ENCODE peak calls at places on chromosomes 16 and 17, in four cellular contexts. Z is H1, V is GM12878, D is HepG2. L is an unnamed sample.

GRCh38 chr16:84753412-84754325 is 53.9 kb downstream of the USP10 start:
- DNase-seq in Z (no peak), D (no peak), V (no peak), L (no peak)

GRCh38 chr17:34997355-34997862 is 17.1 kb downstream of the LIG3 start:
- DNase-seq in D (no peak), Z (no peak), V (no peak), L (no peak)

GRCh38 chr17:39618252-39618913 is 8.4 kb upstream of the PPP1R1B start:
- DNase-seq in Z (peak; percentile 72), V (no peak), D (no peak), L (peak; percentile 65)

GRCh38 chr17:80498242-80498919 is 22.0 kb upstream of the NPTX1 start:
- DNase-seq in Z (no peak), V (no peak), D (peak; percentile 76), L (no peak)

GRCh38 chr17:19021622-19022083 is 17.1 kb upstream of the FAM83G start:
- DNase-seq in V (no peak), D (no peak), Z (peak; percentile 81), L (no peak)

GRCh38 chr17:80388601-80389000 is 26.4 kb upstream of the ENDOV start:
- DNase-seq in V (no peak), D (no peak), Z (no peak), L (no peak)

GRCh38 chr17:17064322-17064721 is 22.1 kb downstream of the MPRIP start:
- DNase-seq in V (no peak), D (no peak), Z (no peak), L (no peak)

GRCh38 chr17:68460715-68461114 is 3.4 kb upstream of the WIPI1 start:
- DNase-seq in V (no peak), Z (no peak), D (no peak), L (no peak)

GRCh38 chr16:57474671-57475661 is 11.3 kb downstream of the DOK4 start:
- DNase-seq in Z (no peak), D (no peak), V (no peak), L (no peak)

GRCh38 chr16:81431554-81432353 is 12.9 kb upstream of the CMIP start:
- DNase-seq in D (peak; percentile 90), V (no peak), Z (no peak), L (peak; percentile 90)

GRCh38 chr17:64635647-64636305 is 26.3 kb downstream of the SMURF2 start:
- DNase-seq in Z (no peak), V (peak; percentile 62), D (no peak), L (peak; percentile 18)

GRCh38 chr17:46136820-46137219 is 56.4 kb downstream of the KANSL1 start:
- DNase-seq in D (no peak), V (no peak), Z (no peak), L (no peak)

GRCh38 chr16:12238598-12238997 is 262.1 kb downstream of the SNX29 start:
- DNase-seq in Z (no peak), D (no peak), V (no peak), L (no peak)

GRCh38 chr17:80704381-80704819 is 159.8 kb downstream of the RPTOR start:
- DNase-seq in Z (no peak), V (no peak), D (no peak), L (no peak)

GRCh38 chr17:43940630-43941029 is 1.6 kb downstream of the PPY start:
- DNase-seq in Z (peak; percentile 83), V (no peak), D (peak; percentile 73), L (peak; percentile 58)

GRCh38 chr17:22441776-22442175 is 749.5 kb downstream of the KCNJ18 start:
- DNase-seq in Z (no peak), D (no peak), V (no peak), L (no peak)

GRCh38 chr17:43779145-43780125 is 658 bp upstream of the DUSP3 start:
- DNase-seq in Z (no peak), V (no peak), D (peak; percentile 58), L (peak; percentile 66)

GRCh38 chr17:36647598-36647997 is 46.2 kb downstream of the MRM1 start:
- DNase-seq in Z (peak; percentile 61), D (no peak), V (no peak), L (no peak)

GRCh38 chr16:58048494-58048893 is 22.9 kb downstream of the MMP15 start:
- DNase-seq in Z (no peak), D (no peak), V (no peak), L (no peak)

GRCh38 chr16:10027553-10027952 is 154.7 kb downstream of the GRIN2A start:
- DNase-seq in D (no peak), Z (no peak), V (no peak), L (no peak)

GRCh38 chr17:49850772-49851386 is 3.0 kb upstream of the TAC4 start:
- DNase-seq in Z (peak; percentile 60), V (no peak), D (no peak), L (no peak)

GRCh38 chr17:75812096-75813001 is 27.7 kb downstream of the UNK start:
- DNase-seq in V (no peak), Z (no peak), D (no peak), L (no peak)

GRCh38 chr16:68844211-68844564 is 857 bp downstream of the TANGO6 start:
- DNase-seq in D (no peak), V (peak; percentile 1), Z (no peak), L (no peak)

GRCh38 chr16:56382901-56383355 is 42.4 kb downstream of the AMFR start:
- DNase-seq in V (no peak), Z (no peak), D (peak; percentile 56), L (peak; percentile 65)

GRCh38 chr16:57409870-57410585 is 5.5 kb downstream of the CCL17 start:
- DNase-seq in Z (no peak), D (peak; percentile 49), V (no peak), L (no peak)

GRCh38 chr17:34420254-34420766 is 57.3 kb upstream of the CCL1 start:
- DNase-seq in Z (peak; percentile 88), V (peak; percentile 11), D (peak; percentile 31), L (peak; percentile 81)

GRCh38 chr16:73068546-73069401 is 20.8 kb upstream of the ZFHX3 start:
- DNase-seq in D (peak; percentile 63), V (no peak), Z (no peak), L (no peak)

GRCh38 chr16:69131749-69132423 is 502 bp downstream of the CHTF8 start:
- DNase-seq in Z (peak; percentile 90), V (peak; percentile 24), D (peak; percentile 79), L (peak; percentile 83)

GRCh38 chr16:8607214-8607613 is 14.3 kb upstream of the METTL22 start:
- DNase-seq in D (no peak), Z (no peak), V (no peak), L (no peak)

GRCh38 chr16:64948056-64948455 is 173.8 kb downstream of the CDH11 start:
- DNase-seq in V (no peak), D (no peak), Z (no peak), L (no peak)

GRCh38 chr17:28078443-28079229 is 36.2 kb downstream of the NLK start:
- DNase-seq in D (no peak), V (no peak), Z (no peak), L (no peak)
- H3K4me2 ChIP-seq in D (no peak overlapping the region), V (no peak overlapping the region), Z (no peak overlapping the region), L (no peak overlapping the region)

GRCh38 chr16:19589771-19590302 is 34.3 kb downstream of the VPS35L start:
- DNase-seq in V (no peak), Z (no peak), D (peak; percentile 21), L (no peak)

GRCh38 chr16:19598805-19599204 is 43.3 kb downstream of the VPS35L start:
- DNase-seq in V (no peak), D (no peak), Z (no peak), L (no peak)

GRCh38 chr16:19599968-19600716 is 44.6 kb downstream of the VPS35L start:
- DNase-seq in D (peak; percentile 23), V (no peak), Z (no peak), L (no peak)

DNA sequence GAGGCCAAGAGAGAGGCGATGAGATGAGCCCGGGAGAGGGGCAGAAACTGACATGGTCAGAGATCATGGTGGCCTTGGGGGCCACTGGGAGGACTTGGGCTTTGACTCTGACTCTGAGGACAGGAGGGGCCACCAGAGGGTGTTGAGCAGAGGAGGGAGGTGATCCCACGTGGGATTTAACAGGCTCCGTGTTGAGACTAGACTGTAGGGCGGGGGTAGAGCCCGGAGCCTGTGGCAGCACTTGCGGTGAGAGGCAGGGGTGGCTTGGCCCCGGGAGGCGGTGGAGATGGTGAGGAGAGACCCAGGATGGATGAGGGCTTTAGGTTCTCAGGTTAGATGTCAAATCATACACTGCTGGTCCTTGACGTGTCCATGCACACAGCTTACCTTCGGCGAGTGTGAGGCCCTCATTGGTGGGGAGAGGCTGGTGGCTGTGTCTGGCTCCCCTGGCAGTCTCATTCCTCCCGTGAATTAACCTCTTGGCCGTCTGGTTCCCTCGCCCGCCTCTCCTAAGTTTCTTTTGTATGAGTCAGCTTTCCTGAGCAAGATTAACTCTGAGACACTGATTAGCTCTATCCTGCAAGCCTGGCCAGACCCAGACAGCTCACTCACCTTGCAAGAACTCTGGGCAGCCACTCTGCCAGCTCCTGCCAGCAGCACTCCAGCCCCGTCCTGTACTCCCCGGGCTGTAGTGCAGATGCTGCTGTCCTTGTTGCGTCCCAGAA is 39.7 kb downstream of the VPS35L start:
- DNase-seq in D (no peak), V (no peak), Z (no peak), L (peak; percentile 88)
- TF ChIP-seq MAX in D (no peak), V (no peak), Z (no peak), L (peak; percentile 65)

DNA sequence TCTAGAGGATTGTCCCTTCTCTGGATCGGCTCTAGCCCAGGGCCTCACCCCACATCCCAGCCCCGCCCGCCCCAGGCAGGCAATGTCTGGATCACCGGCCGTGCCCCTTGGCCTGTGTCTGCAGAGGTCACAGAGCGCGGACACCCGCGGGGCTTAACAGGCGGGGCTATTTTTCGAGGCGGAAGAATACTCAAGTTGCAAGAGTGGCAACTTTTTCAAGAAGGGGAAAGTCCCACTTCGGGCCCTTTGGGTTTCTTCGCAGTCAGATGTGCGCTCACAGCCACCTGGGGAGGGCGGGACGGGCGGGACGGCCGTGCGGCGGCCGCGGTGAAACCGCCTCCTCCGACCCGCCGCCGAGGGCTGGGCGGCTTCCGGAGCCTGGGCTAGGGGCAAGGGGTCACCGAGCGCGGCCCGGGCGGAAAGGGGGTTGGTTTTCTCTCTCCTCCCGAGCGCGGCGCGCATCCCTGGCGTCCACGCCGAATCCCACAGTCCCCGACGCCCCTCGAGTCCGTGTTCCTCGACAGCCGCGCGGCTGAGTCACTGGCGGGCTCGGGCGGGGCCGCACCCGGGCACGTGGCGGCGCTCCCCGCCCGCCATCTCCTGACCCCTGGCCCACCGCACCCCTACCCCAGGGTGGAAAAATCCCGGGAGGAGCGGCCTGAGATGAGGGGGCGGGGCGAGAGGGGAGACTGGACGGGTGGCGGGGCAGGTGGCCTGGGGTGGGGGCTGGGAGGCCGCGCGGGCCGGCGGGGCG is 1.2 kb upstream of the PFN1 start:
- DNase-seq in D (peak; percentile 82), V (no peak), Z (peak; percentile 85), L (peak; percentile 83)
- TF ChIP-seq HDAC2 in D (no peak), V (no peak), Z (no peak), L (no peak)

DNA sequence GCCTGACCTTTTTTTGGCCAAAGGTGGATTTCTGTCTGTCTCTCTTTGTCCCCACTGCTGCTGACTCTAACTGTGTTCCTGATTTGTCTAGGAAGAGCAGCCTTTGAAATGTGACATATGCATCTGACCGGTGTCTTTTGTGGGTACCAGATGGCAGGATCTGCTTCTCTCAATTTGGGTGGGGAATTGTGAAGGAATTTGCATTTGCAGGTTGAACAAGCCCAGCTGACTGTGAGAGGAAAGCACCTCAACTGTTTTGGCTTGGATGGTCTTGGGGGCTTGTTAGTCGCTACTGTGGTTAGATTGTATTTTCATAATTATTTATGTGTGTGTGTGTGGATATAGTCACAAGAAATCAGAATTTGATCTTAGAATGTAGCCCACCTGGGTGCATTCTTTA is 37.7 kb upstream of the LCMT1 start:
- DNase-seq in V (no peak), D (no peak), Z (no peak), L (no peak)
- H3K4me2 ChIP-seq in V (no peak overlapping the region), D (no peak overlapping the region), Z (no peak overlapping the region), L (no peak overlapping the region)

GRCh38 chr17:74474043-74474792 is 7.8 kb downstream of the CD300A start:
- DNase-seq in Z (no peak), V (no peak), D (no peak), L (no peak)
- TF ChIP-seq MAX in Z (no peak), V (no peak), D (no peak), L (no peak)

GRCh38 chr17:14741516-14741915 is 440.6 kb downstream of the HS3ST3B1 start:
- DNase-seq in V (no peak), D (no peak), Z (no peak), L (peak; percentile 33)
- TF ChIP-seq HDAC2 in V (no peak), D (no peak), Z (no peak), L (no peak)

L was measured in A549.